ENCODE peak calls at places on chromosomes 11 and 22, in ten cellular contexts. One of them, this sample, is unnamed.
A peak's percentile ranks its signal among the peaks of the same experiment; 100 is the strongest.

GRCh38 chr11:88555018-88555828 is 217.7 kb upstream of the CTSC start:
- DNase-seq in H7: no peak
- DNase-seq in WTC11: no peak
- DNase-seq in T-helper 1 cell: no peak
- DNase-seq in GM23338: no peak
- DNase-seq in stimulated activated CD8-positive, alpha-beta memory T cell treated with anti-CD3 and anti-CD28 coated beads, Interleukin-15, amount 100 ng/mL, for 1 hour: no peak
- DNase-seq in T-helper 2 cell: no peak
- DNase-seq in H4: peak; percentile 97
- DNase-seq in caudate nucleus: no peak
- DNase-seq in stimulated activated naive CD4-positive, alpha-beta T cell: no peak
- DNase-seq in this sample: no peak

GRCh38 chr11:93844568-93844967 is 5.8 kb downstream of the VSTM5 start:
- DNase-seq in GM23338: no peak
- DNase-seq in WTC11: no peak
- DNase-seq in stimulated activated naive CD4-positive, alpha-beta T cell: no peak
- DNase-seq in caudate nucleus: no peak
- DNase-seq in stimulated activated CD8-positive, alpha-beta memory T cell treated with anti-CD3 and anti-CD28 coated beads, Interleukin-15, amount 100 ng/mL, for 1 hour: no peak
- DNase-seq in H4: no peak
- DNase-seq in H7: peak; percentile 58
- DNase-seq in T-helper 2 cell: no peak
- DNase-seq in T-helper 1 cell: no peak
- DNase-seq in this sample: no peak

GRCh38 chr11:77126861-77127673 is 979 bp upstream of the MYO7A start:
- DNase-seq in WTC11: peak; percentile 73
- DNase-seq in stimulated activated naive CD4-positive, alpha-beta T cell: peak; percentile 55
- DNase-seq in T-helper 2 cell: peak; percentile 45
- DNase-seq in T-helper 1 cell: peak; percentile 36
- DNase-seq in H4: no peak
- DNase-seq in GM23338: peak; percentile 67
- DNase-seq in H7: peak; percentile 96
- DNase-seq in stimulated activated CD8-positive, alpha-beta memory T cell treated with anti-CD3 and anti-CD28 coated beads, Interleukin-15, amount 100 ng/mL, for 1 hour: peak; percentile 27
- DNase-seq in caudate nucleus: no peak
- DNase-seq in this sample: peak; percentile 31

GRCh38 chr22:20881231-20881630 is 22.4 kb downstream of the SNAP29 start:
- DNase-seq in stimulated activated CD8-positive, alpha-beta memory T cell treated with anti-CD3 and anti-CD28 coated beads, Interleukin-15, amount 100 ng/mL, for 1 hour: no peak
- DNase-seq in T-helper 2 cell: no peak
- DNase-seq in stimulated activated naive CD4-positive, alpha-beta T cell: no peak
- DNase-seq in H4: no peak
- DNase-seq in caudate nucleus: no peak
- DNase-seq in WTC11: no peak
- DNase-seq in H7: no peak
- DNase-seq in GM23338: no peak
- DNase-seq in T-helper 1 cell: no peak
- DNase-seq in this sample: no peak

GRCh38 chr11:47272706-47273105 is 2.8 kb downstream of the MADD start:
- DNase-seq in H4: no peak
- DNase-seq in caudate nucleus: no peak
- DNase-seq in T-helper 1 cell: no peak
- DNase-seq in T-helper 2 cell: no peak
- DNase-seq in stimulated activated CD8-positive, alpha-beta memory T cell treated with anti-CD3 and anti-CD28 coated beads, Interleukin-15, amount 100 ng/mL, for 1 hour: no peak
- DNase-seq in stimulated activated naive CD4-positive, alpha-beta T cell: no peak
- DNase-seq in WTC11: no peak
- DNase-seq in GM23338: peak; percentile 17
- DNase-seq in H7: peak; percentile 52
- DNase-seq in this sample: no peak

GRCh38 chr22:44894321-44894720 is 115.5 kb downstream of the PHF21B start:
- DNase-seq in T-helper 1 cell: no peak
- DNase-seq in caudate nucleus: no peak
- DNase-seq in stimulated activated CD8-positive, alpha-beta memory T cell treated with anti-CD3 and anti-CD28 coated beads, Interleukin-15, amount 100 ng/mL, for 1 hour: no peak
- DNase-seq in H7: peak; percentile 34
- DNase-seq in WTC11: no peak
- DNase-seq in GM23338: no peak
- DNase-seq in T-helper 2 cell: no peak
- DNase-seq in H4: no peak
- DNase-seq in stimulated activated naive CD4-positive, alpha-beta T cell: no peak
- DNase-seq in this sample: no peak

GRCh38 chr22:24433868-24434471 is 6.6 kb downstream of the ADORA2A start:
- DNase-seq in H7: peak; percentile 42
- DNase-seq in T-helper 1 cell: no peak
- DNase-seq in caudate nucleus: no peak
- DNase-seq in WTC11: no peak
- DNase-seq in stimulated activated CD8-positive, alpha-beta memory T cell treated with anti-CD3 and anti-CD28 coated beads, Interleukin-15, amount 100 ng/mL, for 1 hour: no peak
- DNase-seq in H4: no peak
- DNase-seq in T-helper 2 cell: no peak
- DNase-seq in stimulated activated naive CD4-positive, alpha-beta T cell: no peak
- DNase-seq in GM23338: no peak
- DNase-seq in this sample: no peak

GRCh38 chr22:49301398-49302149 is 526.1 kb downstream of the BRD1 start:
- DNase-seq in T-helper 2 cell: no peak
- DNase-seq in T-helper 1 cell: no peak
- DNase-seq in H4: no peak
- DNase-seq in stimulated activated CD8-positive, alpha-beta memory T cell treated with anti-CD3 and anti-CD28 coated beads, Interleukin-15, amount 100 ng/mL, for 1 hour: no peak
- DNase-seq in H7: peak; percentile 54
- DNase-seq in GM23338: no peak
- DNase-seq in caudate nucleus: no peak
- DNase-seq in stimulated activated naive CD4-positive, alpha-beta T cell: no peak
- DNase-seq in WTC11: no peak
- DNase-seq in this sample: no peak

GRCh38 chr11:18536195-18536594 is 9.5 kb upstream of the TSG101 start:
- DNase-seq in GM23338: no peak
- DNase-seq in H7: no peak
- DNase-seq in H4: no peak
- DNase-seq in T-helper 1 cell: no peak
- DNase-seq in caudate nucleus: no peak
- DNase-seq in WTC11: no peak
- DNase-seq in stimulated activated naive CD4-positive, alpha-beta T cell: no peak
- DNase-seq in stimulated activated CD8-positive, alpha-beta memory T cell treated with anti-CD3 and anti-CD28 coated beads, Interleukin-15, amount 100 ng/mL, for 1 hour: no peak
- DNase-seq in T-helper 2 cell: no peak
- DNase-seq in this sample: no peak

GRCh38 chr11:1131033-1131911 is 26.5 kb upstream of the MUC5AC start:
- DNase-seq in T-helper 2 cell: no peak
- DNase-seq in stimulated activated CD8-positive, alpha-beta memory T cell treated with anti-CD3 and anti-CD28 coated beads, Interleukin-15, amount 100 ng/mL, for 1 hour: no peak
- DNase-seq in T-helper 1 cell: no peak
- DNase-seq in WTC11: peak; percentile 27
- DNase-seq in H7: peak; percentile 70
- DNase-seq in GM23338: peak; percentile 32
- DNase-seq in stimulated activated naive CD4-positive, alpha-beta T cell: no peak
- DNase-seq in caudate nucleus: no peak
- DNase-seq in H4: no peak
- DNase-seq in this sample: no peak

GRCh38 chr11:11960687-11961086 is 47.7 kb downstream of the DKK3 start:
- DNase-seq in H4: no peak
- DNase-seq in stimulated activated naive CD4-positive, alpha-beta T cell: peak; percentile 58
- DNase-seq in H7: no peak
- DNase-seq in T-helper 1 cell: no peak
- DNase-seq in stimulated activated CD8-positive, alpha-beta memory T cell treated with anti-CD3 and anti-CD28 coated beads, Interleukin-15, amount 100 ng/mL, for 1 hour: no peak
- DNase-seq in GM23338: no peak
- DNase-seq in caudate nucleus: no peak
- DNase-seq in WTC11: no peak
- DNase-seq in T-helper 2 cell: no peak
- DNase-seq in this sample: no peak